ENCODE peak calls at places on chromosomes 11 and 22, in four cellular contexts. R, S, J and B are unnamed samples. For H3K4me1, the result is how much of the 10 kb centered on the place peaks cover.

GRCh38 chr22:31143537-31143936 is 3.2 kb upstream of the PLA2G3 start:
- DNase-seq in S (no peak), J (no peak), R (no peak), B (peak)

GRCh38 chr22:45103756-45104155 is 60.0 kb upstream of the NUP50 start:
- DNase-seq in J (no peak), R (no peak), S (no peak), B (peak)

GRCh38 chr11:8729837-8730696 is 47.5 kb downstream of the RPL27A start:
- DNase-seq in S (no peak), J (no peak), R (no peak), B (peak)

GRCh38 chr11:59216654-59217640 is 4.2 kb upstream of the MPEG1 start:
- DNase-seq in R (no peak), S (no peak), J (no peak), B (no peak)

GRCh38 chr11:20161230-20161918 is 1.1 kb upstream of the DBX1 start:
- DNase-seq in S (peak), R (no peak), J (peak), B (peak)

GRCh38 chr22:29964777-29965176 is 81.8 kb downstream of the MTMR3 start:
- DNase-seq in S (no peak), J (no peak), R (no peak), B (no peak)

GRCh38 chr11:11667056-11667455 is 45.3 kb upstream of the GALNT18 start:
- DNase-seq in S (no peak), J (no peak), R (no peak), B (no peak)

GRCh38 chr11:71372693-71373657 is 75.2 kb downstream of the DHCR7 start:
- DNase-seq in S (peak), R (no peak), J (peak), B (no peak)

GRCh38 chr11:36361472-36361871 is 65.4 kb downstream of the PRR5L start:
- DNase-seq in J (no peak), R (no peak), S (no peak), B (no peak)

GRCh38 chr22:29816980-29817379 is 21.1 kb downstream of the ASCC2 start:
- DNase-seq in S (no peak), R (no peak), J (no peak), B (no peak)

GRCh38 chr22:26552466-26552865 is 37.5 kb downstream of the TPST2 start:
- DNase-seq in J (peak), S (no peak), R (no peak), B (no peak)

GRCh38 chr11:70415176-70415575 is 16.8 kb downstream of the CTTN start:
- DNase-seq in R (no peak), J (peak), S (peak), B (no peak)

GRCh38 chr22:19942886-19943664 is 1.5 kb upstream of the TXNRD2 start:
- DNase-seq in S (peak), R (no peak), J (peak), B (peak)

GRCh38 chr11:92443109-92443508 is 218.5 kb downstream of the FAT3 start:
- DNase-seq in R (no peak), J (no peak), S (no peak), B (no peak)

GRCh38 chr11:88411265-88411664 is 73.7 kb upstream of the CTSC start:
- DNase-seq in R (no peak), J (peak), S (no peak), B (no peak)

GRCh38 chr22:50247748-50248147 is 2.9 kb upstream of the TUBGCP6 start:
- DNase-seq in J (peak), R (no peak), S (peak), B (peak)

GRCh38 chr22:38870312-38870741 is 1.7 kb downstream of the CBX6 start:
- DNase-seq in J (peak), S (peak), R (peak), B (peak)

GRCh38 chr11:36460220-36460619 is 49.9 kb downstream of the TRAF6 start:
- DNase-seq in R (no peak), J (no peak), S (peak), B (peak)

GRCh38 chr11:28366549-28367341 is 258.6 kb downstream of the METTL15 start:
- DNase-seq in J (peak), S (no peak), R (no peak), B (no peak)

GRCh38 chr11:128021304-128022006 is 565.9 kb downstream of the ETS1 start:
- DNase-seq in J (no peak), R (peak), S (peak), B (peak)

GRCh38 chr22:45329536-45329936 is 19.8 kb downstream of the FAM118A start:
- DNase-seq in J (no peak), S (no peak), R (no peak), B (no peak)

DNA sequence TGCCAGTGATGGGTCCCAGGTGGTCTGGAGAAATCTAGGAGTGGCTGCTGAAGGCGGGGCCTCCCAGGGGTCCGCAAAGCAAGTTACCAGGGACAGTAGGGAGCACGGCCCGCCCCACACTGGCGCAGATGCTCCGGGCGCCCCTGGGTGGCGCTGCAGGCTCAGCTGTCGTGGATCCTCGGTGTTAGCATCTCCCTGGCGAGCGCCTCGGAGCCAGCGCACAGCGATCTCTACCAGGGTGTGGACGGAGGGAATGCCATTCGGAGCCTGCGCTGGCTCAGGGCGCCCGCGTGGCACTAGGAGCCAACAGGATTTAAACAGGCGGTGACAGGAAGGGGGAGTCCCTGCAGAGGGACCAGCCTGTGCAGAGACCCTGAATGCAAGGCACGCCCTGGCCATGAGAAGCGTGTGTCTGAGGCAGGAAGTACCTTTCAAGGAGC is 20.2 kb downstream of the FADS3 start:
- DNase-seq in R (peak), S (peak), J (peak), B (peak)
- H3K4me1 ChIP-seq in R (under half), S (under half), J (under half), B (under half)

GRCh38 chr11:94675239-94675638 is 92.9 kb upstream of the AMOTL1 start:
- DNase-seq in R (no peak), J (no peak), S (no peak), B (no peak)
- H2BK15ac ChIP-seq in R (no peak), J (no peak), S (no peak), B (no peak)

GRCh38 chr11:104129138-104129537 is 34.8 kb downstream of the PDGFD start:
- DNase-seq in R (no peak), J (no peak), S (no peak), B (no peak)
- H3K4me1 ChIP-seq in R (under half), J (under half), S (under half), B (under half)

DNA sequence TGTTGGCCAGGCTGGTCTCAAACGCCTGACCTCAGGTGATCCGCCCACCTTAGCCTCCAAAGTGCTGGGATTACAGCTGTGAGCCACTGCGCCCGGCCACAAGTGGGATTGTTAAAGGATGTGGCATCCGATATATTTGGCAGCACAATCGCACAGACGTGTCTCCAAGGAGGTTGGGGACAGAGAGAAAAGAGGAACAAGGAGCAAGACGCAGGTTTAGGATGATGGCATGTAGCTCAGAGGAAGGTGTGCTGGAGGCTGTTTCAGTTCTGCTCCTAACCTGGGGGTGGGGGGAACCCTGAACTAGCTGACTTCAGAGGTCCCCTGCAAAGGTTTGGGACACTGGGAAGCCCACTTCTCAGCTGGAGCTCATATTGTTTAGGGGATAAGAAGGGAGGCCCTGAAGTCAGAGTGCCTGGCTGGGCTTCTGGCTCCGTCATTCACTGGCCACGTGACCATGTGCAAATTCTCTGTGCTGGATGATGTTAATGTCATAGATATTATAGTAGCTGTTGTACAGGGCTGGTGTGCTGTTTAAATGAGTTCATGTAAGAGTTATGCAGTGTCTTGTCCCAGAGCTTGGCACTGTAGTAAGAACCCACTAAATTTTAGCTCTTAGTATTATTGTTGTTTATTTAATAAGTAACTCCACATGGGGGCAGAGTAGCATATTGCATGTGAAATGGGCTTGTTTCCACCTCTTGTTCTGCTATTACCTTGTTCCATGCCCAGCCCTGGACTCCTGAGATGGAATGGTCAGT is 129.7 kb downstream of the ST3GAL4 start:
- DNase-seq in R (no peak), S (no peak), J (peak), B (no peak)
- H2BK15ac ChIP-seq in R (no peak), S (no peak), J (no peak), B (no peak)

GRCh38 chr11:2718817-2719438 is 19.1 kb upstream of the KCNQ1OT1 start:
- DNase-seq in R (no peak), S (no peak), J (no peak), B (no peak)
- H3K4me1 ChIP-seq in R (under half), S (under half), J (under half), B (under half)

GRCh38 chr22:23128269-23129108 is 13.3 kb downstream of the RSPH14 start:
- DNase-seq in S (peak), J (peak), R (peak), B (peak)
- H2BK15ac ChIP-seq in S (no peak), J (no peak), R (peak), B (no peak)

DNA sequence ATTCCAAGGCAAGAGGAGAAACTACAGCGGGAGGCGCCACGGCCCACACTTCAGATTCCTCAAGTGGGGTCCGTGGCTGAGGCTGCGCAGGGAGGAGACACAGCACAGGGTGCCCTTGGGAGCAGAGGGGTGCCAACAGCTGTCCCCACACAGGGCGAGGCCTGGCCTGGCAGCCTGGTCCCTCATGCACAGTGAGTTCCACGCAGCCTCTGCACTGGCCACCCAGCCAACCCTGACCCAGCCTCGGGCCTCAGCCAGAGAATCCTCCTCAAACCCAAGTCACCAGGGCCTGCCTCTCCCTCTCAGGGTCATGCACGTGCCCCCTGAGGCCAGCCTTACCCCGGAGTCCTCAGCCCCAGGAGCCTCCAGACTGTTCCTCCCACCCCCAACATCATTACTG is 22.4 kb upstream of the MOB2 start:
- DNase-seq in J (no peak), S (no peak), R (no peak), B (no peak)
- H3K4me1 ChIP-seq in J (under half), S (under half), R (under half), B (under half)

DNA sequence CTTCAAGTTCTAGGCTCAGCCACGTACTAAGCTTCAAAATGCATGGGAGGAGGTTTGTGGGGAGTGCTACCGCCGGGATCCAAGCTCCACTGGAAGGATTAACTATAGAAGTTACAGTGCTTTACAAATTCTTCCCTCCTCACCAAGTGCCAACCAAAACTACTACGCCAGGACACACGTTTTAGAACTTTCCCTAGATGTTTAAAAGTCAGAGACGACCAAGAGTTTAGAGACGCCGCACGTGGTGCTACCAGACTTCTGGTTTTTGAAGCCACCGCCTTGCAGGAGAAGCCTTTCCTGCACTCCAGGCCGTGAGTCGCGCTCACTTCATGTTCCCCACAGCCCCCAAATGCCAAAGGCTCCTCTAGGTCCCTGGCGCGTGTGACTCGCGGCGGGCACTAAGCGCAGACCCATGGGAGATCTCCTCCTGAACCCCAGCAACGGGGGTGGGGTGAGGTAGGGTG is 734 bp downstream of the SNU13 start:
- DNase-seq in J (peak), R (no peak), S (peak), B (no peak)
- H2BK15ac ChIP-seq in J (no peak), R (no peak), S (no peak), B (no peak)